ENCODE peak calls at places on chromosomes 1 and 21, in six cellular contexts. One of them, this sample, is unnamed.

GRCh38 chr1:9151326-9151860 is 22.5 kb upstream of the GPR157 start:
- DNase-seq in AG08395: peak
- DNase-seq in heart right ventricle: peak
- DNase-seq in sigmoid colon: no peak
- DNase-seq in EH: no peak
- DNase-seq in pancreas: no peak
- DNase-seq in this sample: no peak

GRCh38 chr21:16388291-16388690 is 658.5 kb downstream of the USP25 start:
- DNase-seq in AG08395: no peak
- DNase-seq in heart right ventricle: no peak
- DNase-seq in sigmoid colon: no peak
- DNase-seq in EH: no peak
- DNase-seq in pancreas: no peak
- DNase-seq in this sample: no peak

GRCh38 chr1:184223216-184223615 is 163.6 kb upstream of the C1orf21 start:
- DNase-seq in AG08395: no peak
- DNase-seq in heart right ventricle: no peak
- DNase-seq in sigmoid colon: no peak
- DNase-seq in EH: peak
- DNase-seq in pancreas: peak
- DNase-seq in this sample: no peak

GRCh38 chr1:90707363-90707710 is 9.8 kb downstream of the BARHL2 start:
- DNase-seq in AG08395: peak
- DNase-seq in heart right ventricle: no peak
- DNase-seq in sigmoid colon: no peak
- DNase-seq in EH: peak
- DNase-seq in pancreas: peak
- DNase-seq in this sample: no peak

GRCh38 chr1:41241748-41242644 is at the start of gene SCMH1:
- DNase-seq in AG08395: peak
- DNase-seq in heart right ventricle: peak
- DNase-seq in sigmoid colon: peak
- DNase-seq in EH: peak
- DNase-seq in pancreas: peak
- DNase-seq in this sample: peak

GRCh38 chr1:27556781-27557595 is 47.0 kb downstream of the AHDC1 start:
- DNase-seq in AG08395: peak
- DNase-seq in heart right ventricle: peak
- DNase-seq in sigmoid colon: peak
- DNase-seq in EH: peak
- DNase-seq in pancreas: peak
- DNase-seq in this sample: peak

GRCh38 chr21:31730687-31731111 is 1.2 kb downstream of the SCAF4 start:
- DNase-seq in AG08395: peak
- DNase-seq in heart right ventricle: no peak
- DNase-seq in sigmoid colon: no peak
- DNase-seq in EH: no peak
- DNase-seq in pancreas: no peak
- DNase-seq in this sample: no peak

GRCh38 chr1:65681101-65681500 is 111.6 kb upstream of the PDE4B start:
- DNase-seq in AG08395: peak
- DNase-seq in heart right ventricle: no peak
- DNase-seq in sigmoid colon: no peak
- DNase-seq in EH: peak
- DNase-seq in pancreas: no peak
- DNase-seq in this sample: peak

GRCh38 chr1:231940721-231941120 is 314.1 kb downstream of the DISC1 start:
- DNase-seq in AG08395: no peak
- DNase-seq in heart right ventricle: no peak
- DNase-seq in sigmoid colon: no peak
- DNase-seq in EH: no peak
- DNase-seq in pancreas: no peak
- DNase-seq in this sample: no peak

GRCh38 chr21:42157606-42158310 is 61.2 kb upstream of the ABCG1 start:
- DNase-seq in AG08395: no peak
- DNase-seq in heart right ventricle: no peak
- DNase-seq in sigmoid colon: peak
- DNase-seq in EH: no peak
- DNase-seq in pancreas: no peak
- DNase-seq in this sample: no peak

GRCh38 chr1:81259620-81260411 is 540.9 kb upstream of the ADGRL2 start:
- DNase-seq in AG08395: no peak
- DNase-seq in heart right ventricle: no peak
- DNase-seq in sigmoid colon: no peak
- DNase-seq in EH: no peak
- DNase-seq in pancreas: no peak
- DNase-seq in this sample: no peak

GRCh38 chr1:177165069-177165439 is 542 bp upstream of the ASTN1 start:
- DNase-seq in AG08395: no peak
- DNase-seq in heart right ventricle: no peak
- DNase-seq in sigmoid colon: no peak
- DNase-seq in EH: no peak
- DNase-seq in pancreas: no peak
- DNase-seq in this sample: no peak

GRCh38 chr1:80989455-80989854 is 811.3 kb upstream of the ADGRL2 start:
- DNase-seq in AG08395: no peak
- DNase-seq in heart right ventricle: no peak
- DNase-seq in sigmoid colon: no peak
- DNase-seq in EH: no peak
- DNase-seq in pancreas: no peak
- DNase-seq in this sample: no peak

GRCh38 chr1:203672354-203672753 is 45.7 kb downstream of the ATP2B4 start:
- DNase-seq in AG08395: peak
- DNase-seq in heart right ventricle: peak
- DNase-seq in sigmoid colon: peak
- DNase-seq in EH: peak
- DNase-seq in pancreas: peak
- DNase-seq in this sample: no peak

GRCh38 chr21:25487046-25487594 is 120.2 kb downstream of the MRPL39 start:
- DNase-seq in AG08395: no peak
- DNase-seq in heart right ventricle: no peak
- DNase-seq in sigmoid colon: no peak
- DNase-seq in EH: no peak
- DNase-seq in pancreas: no peak
- DNase-seq in this sample: no peak

GRCh38 chr1:151311589-151312331 is 15.5 kb downstream of the PI4KB start:
- DNase-seq in AG08395: peak
- DNase-seq in heart right ventricle: peak
- DNase-seq in sigmoid colon: peak
- DNase-seq in EH: peak
- DNase-seq in pancreas: peak
- DNase-seq in this sample: peak

GRCh38 chr1:68327414-68327813 is 95.1 kb upstream of the WLS start:
- DNase-seq in AG08395: no peak
- DNase-seq in heart right ventricle: no peak
- DNase-seq in sigmoid colon: no peak
- DNase-seq in EH: no peak
- DNase-seq in pancreas: no peak
- DNase-seq in this sample: no peak

GRCh38 chr1:100461222-100461621 is 76.7 kb upstream of the GPR88 start:
- DNase-seq in AG08395: no peak
- DNase-seq in heart right ventricle: no peak
- DNase-seq in sigmoid colon: peak
- DNase-seq in EH: no peak
- DNase-seq in pancreas: no peak
- DNase-seq in this sample: no peak

GRCh38 chr1:50570064-50570463 is 146.8 kb upstream of the DMRTA2 start:
- DNase-seq in AG08395: no peak
- DNase-seq in heart right ventricle: no peak
- DNase-seq in sigmoid colon: no peak
- DNase-seq in EH: peak
- DNase-seq in pancreas: no peak
- DNase-seq in this sample: no peak

GRCh38 chr1:175390081-175390481 is 197.5 kb upstream of the KIAA0040 start:
- DNase-seq in AG08395: no peak
- DNase-seq in heart right ventricle: no peak
- DNase-seq in sigmoid colon: no peak
- DNase-seq in EH: no peak
- DNase-seq in pancreas: no peak
- DNase-seq in this sample: no peak

GRCh38 chr1:46215504-46215903 is 12.4 kb downstream of the LURAP1 start:
- DNase-seq in AG08395: no peak
- DNase-seq in heart right ventricle: no peak
- DNase-seq in sigmoid colon: no peak
- DNase-seq in EH: no peak
- DNase-seq in pancreas: no peak
- DNase-seq in this sample: no peak

GRCh38 chr1:112026018-112026417 is 36.5 kb upstream of the KCND3 start:
- DNase-seq in AG08395: no peak
- DNase-seq in heart right ventricle: no peak
- DNase-seq in sigmoid colon: no peak
- DNase-seq in EH: no peak
- DNase-seq in pancreas: no peak
- DNase-seq in this sample: no peak

GRCh38 chr1:68173283-68174172 is 58.8 kb downstream of the WLS start:
- DNase-seq in AG08395: no peak
- DNase-seq in heart right ventricle: no peak
- DNase-seq in sigmoid colon: no peak
- DNase-seq in EH: no peak
- DNase-seq in pancreas: no peak
- DNase-seq in this sample: no peak

GRCh38 chr1:181743878-181744312 is 260.6 kb downstream of the CACNA1E start:
- DNase-seq in AG08395: no peak
- DNase-seq in heart right ventricle: peak
- DNase-seq in sigmoid colon: no peak
- DNase-seq in EH: no peak
- DNase-seq in pancreas: no peak
- DNase-seq in this sample: no peak

GRCh38 chr1:93702102-93702827 is 20.6 kb upstream of the BCAR3 start:
- DNase-seq in AG08395: no peak
- DNase-seq in heart right ventricle: peak
- DNase-seq in sigmoid colon: peak
- DNase-seq in EH: no peak
- DNase-seq in pancreas: no peak
- DNase-seq in this sample: no peak

GRCh38 chr1:113534130-113534817 is 144.0 kb downstream of the MAGI3 start:
- DNase-seq in AG08395: peak
- DNase-seq in heart right ventricle: no peak
- DNase-seq in sigmoid colon: no peak
- DNase-seq in EH: peak
- DNase-seq in pancreas: no peak
- DNase-seq in this sample: peak

GRCh38 chr1:101360506-101360905 is 123.7 kb downstream of the S1PR1 start:
- DNase-seq in AG08395: no peak
- DNase-seq in heart right ventricle: no peak
- DNase-seq in sigmoid colon: no peak
- DNase-seq in EH: peak
- DNase-seq in pancreas: no peak
- DNase-seq in this sample: no peak